ENCODE peak calls at places on chromosomes 12 and 14, in ten cellular contexts. V is HAP-1; E is brain pericyte; D is posterior cingulate gyrus; O is memory B cell; G is PC-3; C is NCI-H69; S is A172; Q is stimulated activated naive CD4-positive, alpha-beta T cell treated with Interleukin-2 at 50 U/mL for 16 hours; R is SK-N-SH. M is an unnamed sample.
A peak's percentile ranks its signal among the peaks of the same experiment; 100 is the strongest.

GRCh38 chr14:92470215-92470614 is 43.4 kb upstream of the RIN3 start:
- DNase-seq in D (no peak), E (no peak), S (peak; percentile 76), O (no peak), V (no peak), G (peak; percentile 79), C (no peak), Q (no peak), R (no peak), M (no peak)

GRCh38 chr12:43434614-43435013 is 117.4 kb downstream of the ADAMTS20 start:
- DNase-seq in G (no peak), S (no peak), D (no peak), R (no peak), V (no peak), O (no peak), Q (no peak), E (no peak), C (no peak), M (no peak)

GRCh38 chr12:92118826-92119536 is 26.7 kb downstream of the BTG1 start:
- DNase-seq in C (no peak), S (no peak), V (no peak), R (no peak), D (no peak), G (no peak), O (no peak), E (no peak), Q (no peak), M (no peak)

GRCh38 chr12:92629349-92630065 is 73.3 kb upstream of the PLEKHG7 start:
- DNase-seq in O (no peak), C (peak; percentile 83), G (no peak), R (no peak), E (no peak), Q (no peak), D (no peak), S (no peak), V (no peak), M (no peak)

GRCh38 chr14:77882098-77882497 is 82.2 kb downstream of the ADCK1 start:
- DNase-seq in D (no peak), R (peak; percentile 85), C (peak; percentile 99), S (no peak), G (peak; percentile 7), O (no peak), V (no peak), E (no peak), Q (no peak), M (no peak)

GRCh38 chr14:76876076-76876475 is 49.9 kb downstream of the LRRC74A start:
- DNase-seq in O (peak; percentile 41), G (peak; percentile 87), C (peak; percentile 87), D (peak; percentile 39), Q (no peak), S (peak; percentile 60), V (peak; percentile 77), E (no peak), R (peak; percentile 86), M (peak; percentile 40)

GRCh38 chr14:73953731-73954130 is 3.6 kb downstream of the COQ6 start:
- DNase-seq in D (no peak), V (no peak), S (no peak), C (no peak), R (no peak), Q (no peak), E (no peak), G (no peak), O (no peak), M (no peak)

GRCh38 chr14:56738020-56738419 is 72.3 kb downstream of the OTX2 start:
- DNase-seq in Q (no peak), S (no peak), C (no peak), V (no peak), R (no peak), G (no peak), O (no peak), E (no peak), D (no peak), M (no peak)

GRCh38 chr12:64085154-64085553 is 136.9 kb downstream of the KICS2 start:
- DNase-seq in D (no peak), Q (no peak), E (no peak), V (no peak), R (no peak), C (no peak), O (no peak), G (no peak), S (no peak), M (no peak)

GRCh38 chr14:33335366-33335765 is 396.7 kb downstream of the NPAS3 start:
- DNase-seq in E (no peak), D (no peak), Q (no peak), C (no peak), S (peak; percentile 39), O (no peak), V (no peak), R (no peak), G (no peak), M (no peak)

GRCh38 chr12:115440438-115440837 is 756.5 kb upstream of the TBX3 start:
- DNase-seq in G (peak; percentile 80), R (no peak), D (no peak), Q (no peak), S (peak; percentile 75), C (peak; percentile 15), E (no peak), O (no peak), V (no peak), M (no peak)

GRCh38 chr12:52298677-52299076 is 7.3 kb upstream of the KRT81 start:
- DNase-seq in R (no peak), V (no peak), E (no peak), O (no peak), D (no peak), S (no peak), G (no peak), C (no peak), Q (no peak), M (no peak)

GRCh38 chr14:99718031-99718810 is 34.1 kb downstream of the CYP46A1 start:
- DNase-seq in O (no peak), C (peak; percentile 92), V (peak; percentile 69), E (no peak), Q (no peak), D (peak; percentile 1), S (no peak), G (no peak), R (no peak), M (no peak)

GRCh38 chr14:102694530-102695171 is 82.6 kb upstream of the TRAF3 start:
- DNase-seq in G (peak; percentile 89), R (peak; percentile 73), S (peak; percentile 42), V (peak; percentile 82), E (peak; percentile 25), O (peak; percentile 65), Q (peak; percentile 11), C (peak; percentile 87), D (no peak), M (peak; percentile 64)

GRCh38 chr12:27703720-27704452 is 6.7 kb upstream of the MRPS35 start:
- DNase-seq in O (peak; percentile 52), E (peak; percentile 37), G (peak; percentile 98), R (peak; percentile 59), C (peak; percentile 68), D (no peak), Q (peak; percentile 42), S (peak; percentile 65), V (peak; percentile 91), M (peak; percentile 33)

GRCh38 chr12:52015393-52016081 is 8.8 kb downstream of the TAMALIN start:
- DNase-seq in G (no peak), V (no peak), Q (no peak), C (no peak), D (no peak), R (no peak), O (peak; percentile 52), E (no peak), S (no peak), M (peak; percentile 55)

GRCh38 chr12:76551482-76551888 is 8.1 kb downstream of the OSBPL8 start:
- DNase-seq in Q (no peak), C (no peak), E (no peak), D (no peak), S (no peak), R (no peak), O (no peak), V (peak; percentile 23), G (no peak), M (peak; percentile 13)

GRCh38 chr12:42707312-42707711 is 117.8 kb upstream of the PRICKLE1 start:
- DNase-seq in O (no peak), G (no peak), V (no peak), E (no peak), C (no peak), S (no peak), Q (no peak), D (no peak), R (no peak), M (no peak)

GRCh38 chr12:132352896-132353800 is 23.8 kb upstream of the GALNT9 start:
- DNase-seq in R (no peak), C (no peak), V (no peak), Q (no peak), S (no peak), G (no peak), O (no peak), D (no peak), E (no peak), M (no peak)